ENCODE peak calls at places on chromosomes 11 and 22, in eight cellular contexts. J is GM23338, V is HFFc6, T is esophagus muscularis mucosa, C is H9, W is mesothelial cell of epicardium, X is IMR-90, B is fibroblast of villous mesenchyme. F is an unnamed sample.

GRCh38 chr11:128786507-128786906 is 80.6 kb downstream of the KCNJ1 start:
- DNase-seq in T (no peak), C (no peak), W (no peak), X (no peak), B (no peak), V (no peak), J (no peak), F (no peak)

GRCh38 chr11:76791861-76792260 is 8.7 kb downstream of the TSKU start:
- DNase-seq in V (peak), X (peak), B (peak), C (peak), T (no peak), J (no peak), W (no peak), F (no peak)

GRCh38 chr11:96246718-96247540 is 96.1 kb downstream of the MAML2 start:
- DNase-seq in B (peak), V (peak), W (no peak), T (no peak), C (no peak), J (no peak), X (peak), F (no peak)

GRCh38 chr11:17703951-17704350 is 15.4 kb upstream of the MYOD1 start:
- DNase-seq in W (no peak), J (peak), T (no peak), B (peak), V (peak), C (no peak), X (peak), F (no peak)

GRCh38 chr11:35662061-35662648 is 420 bp upstream of the TRIM44 start:
- DNase-seq in W (no peak), V (no peak), C (no peak), J (no peak), B (no peak), X (no peak), T (no peak), F (no peak)

GRCh38 chr11:19370100-19370861 is 129.5 kb upstream of the E2F8 start:
- DNase-seq in T (no peak), C (no peak), X (peak), V (no peak), J (no peak), B (peak), W (no peak), F (no peak)

GRCh38 chr11:47282462-47282861 is 12.5 kb downstream of the MADD start:
- DNase-seq in J (no peak), B (no peak), W (no peak), C (no peak), T (no peak), X (no peak), V (no peak), F (no peak)

GRCh38 chr22:44192098-44192810 is 11.5 kb downstream of the PARVG start:
- DNase-seq in B (no peak), C (peak), J (peak), T (no peak), X (no peak), W (no peak), V (no peak), F (no peak)

GRCh38 chr11:103870821-103871309 is 165.6 kb upstream of the DDI1 start:
- DNase-seq in T (peak), J (no peak), W (no peak), X (no peak), C (no peak), B (peak), V (no peak), F (no peak)

GRCh38 chr11:61827573-61828378 is at the start of gene FADS2:
- DNase-seq in C (peak), B (peak), T (peak), X (peak), V (peak), W (peak), J (peak), F (peak)
- TF ChIP-seq CTCF in C (peak), B (no peak), T (peak), X (no peak), V (peak), W (no peak), J (peak), F (no peak)

GRCh38 chr11:117819096-117820040 is 5.2 kb downstream of the FXYD2 start:
- DNase-seq in X (peak), J (peak), W (peak), B (peak), C (peak), T (no peak), V (peak), F (no peak)
- TF ChIP-seq CTCF in X (peak), J (peak), W (peak), B (peak), C (peak), T (peak), V (peak), F (peak)

DNA sequence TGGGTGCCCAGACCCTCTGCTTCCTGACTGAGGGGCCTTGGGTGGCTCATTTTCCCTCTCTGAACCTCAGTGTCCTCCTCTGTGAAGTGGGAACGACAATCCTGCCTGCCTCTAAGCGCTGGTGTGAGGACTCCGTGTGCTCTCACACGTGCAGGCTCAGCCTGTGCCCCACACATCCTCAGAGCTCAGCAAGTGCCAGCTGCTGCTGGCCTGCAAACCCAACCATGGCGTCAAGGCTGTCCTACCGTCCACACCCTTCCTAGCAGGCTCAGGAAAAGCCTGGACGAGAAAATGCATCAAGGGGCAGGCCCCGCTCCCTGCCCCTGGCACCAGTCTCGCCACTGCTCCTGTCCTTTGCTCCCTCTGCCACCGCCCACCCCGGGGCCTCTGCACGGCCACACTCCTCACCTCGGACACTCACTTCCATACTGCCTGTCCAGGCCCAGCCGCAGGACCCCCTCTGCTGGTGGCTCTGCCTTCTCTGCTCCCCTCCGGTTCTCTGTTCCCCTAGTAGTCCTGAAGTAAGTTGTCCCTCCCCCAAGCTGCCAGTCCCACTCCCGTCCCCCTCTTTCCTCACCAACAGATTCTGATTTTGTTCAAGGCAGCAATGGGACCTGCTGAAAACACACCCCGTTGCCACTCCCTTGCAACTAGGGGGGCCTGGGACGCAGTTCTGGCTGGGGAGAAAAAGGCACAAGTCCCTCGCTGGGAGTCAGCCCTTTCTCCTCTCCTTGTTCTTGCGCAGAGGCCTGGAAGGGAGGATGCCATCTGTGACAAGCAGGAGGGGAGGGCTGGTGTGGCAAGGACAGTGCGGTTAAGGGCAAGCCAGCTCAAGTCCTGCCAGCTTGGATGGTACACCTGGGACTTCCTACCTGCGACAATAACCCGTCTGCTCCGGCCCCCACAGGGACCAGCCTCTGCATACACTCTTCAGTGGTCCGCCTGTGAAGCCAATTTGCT is 62.2 kb downstream of the ARFGAP3 start:
- DNase-seq in J (peak), X (no peak), T (no peak), W (no peak), C (peak), V (no peak), B (no peak), F (no peak)
- TF ChIP-seq CTCF in J (peak), X (no peak), T (no peak), W (no peak), C (peak), V (peak), B (peak), F (peak)

GRCh38 chr11:117614695-117615094 is 182.3 kb downstream of the DSCAML1 start:
- DNase-seq in J (no peak), W (no peak), T (no peak), V (no peak), X (no peak), B (no peak), C (peak), F (no peak)
- TF ChIP-seq CTCF in J (peak), W (no peak), T (no peak), V (peak), X (no peak), B (no peak), C (peak), F (no peak)

DNA sequence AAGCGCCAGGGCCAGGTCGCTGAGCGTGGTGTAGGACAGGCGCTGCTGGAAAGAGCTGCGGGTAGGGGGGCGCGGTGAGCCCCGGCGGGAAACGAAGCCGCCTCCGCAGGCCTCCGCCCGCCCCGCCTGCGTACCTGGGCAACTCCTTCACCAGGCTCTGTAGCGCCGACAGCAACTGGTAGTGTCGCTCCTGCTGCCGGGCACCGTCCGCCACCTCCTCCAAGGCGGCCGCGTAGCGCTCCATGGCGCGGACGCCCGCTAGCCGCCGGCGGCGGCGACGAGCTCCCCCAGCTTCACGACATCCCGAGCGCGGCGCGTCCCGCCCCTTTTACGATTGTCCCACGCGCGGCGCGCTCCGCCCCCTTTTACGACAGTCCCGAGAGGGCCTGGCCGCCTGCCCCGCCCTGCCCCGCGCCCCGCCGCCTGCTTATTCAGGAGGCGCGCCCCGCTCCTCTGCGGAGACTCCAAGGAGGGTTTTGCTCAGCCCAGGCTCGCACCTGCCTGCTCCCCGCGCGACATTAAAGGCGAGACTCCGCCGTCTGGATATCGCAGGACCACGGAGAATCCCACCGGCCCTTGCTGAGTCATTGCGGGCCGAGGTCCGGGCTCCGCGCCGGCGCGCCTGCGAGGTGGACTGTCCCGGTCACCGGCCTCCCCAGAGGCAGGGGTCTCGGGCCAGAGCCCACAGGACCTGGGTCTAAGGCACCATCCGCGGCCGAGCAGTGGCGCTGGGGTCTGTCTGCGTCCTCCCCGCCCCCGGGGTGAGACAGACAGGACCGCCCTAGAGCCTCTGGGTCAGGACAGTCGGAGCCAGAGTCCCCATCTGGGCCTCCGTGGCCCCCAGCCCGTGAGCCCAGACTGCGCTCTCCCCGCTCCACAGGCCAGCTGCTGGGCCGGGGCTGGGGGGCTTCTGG is at the start of gene DGCR6L:
- DNase-seq in V (peak), B (peak), T (peak), J (peak), X (peak), C (peak), W (peak), F (peak)
- TF ChIP-seq CTCF in V (no peak), B (no peak), T (no peak), J (no peak), X (no peak), C (no peak), W (no peak), F (no peak)